ENCODE peak calls at places on chromosomes 1 and 21, in ten cellular contexts. One of them, this sample, is unnamed. For H3K4me1, the result is how much of the 10 kb centered on the place peaks cover.

GRCh38 chr1:11961230-11961629 is 19.0 kb upstream of the MFN2 start:
- DNase-seq in CD4-positive, CD25-positive, alpha-beta regulatory T cell: no peak
- DNase-seq in naive thymus-derived CD4-positive, alpha-beta T cell: no peak
- DNase-seq in mucosa of descending colon: no peak
- DNase-seq in heart left ventricle: no peak
- DNase-seq in upper lobe of right lung: no peak
- DNase-seq in psoas muscle: no peak
- DNase-seq in Panc1: no peak
- DNase-seq in astrocyte: no peak
- DNase-seq in lung: no peak
- DNase-seq in this sample: no peak

GRCh38 chr1:42368096-42368795 is 12.3 kb upstream of the RIMKLA start:
- DNase-seq in naive thymus-derived CD4-positive, alpha-beta T cell: no peak
- DNase-seq in lung: no peak
- DNase-seq in upper lobe of right lung: no peak
- DNase-seq in astrocyte: no peak
- DNase-seq in heart left ventricle: no peak
- DNase-seq in Panc1: no peak
- DNase-seq in CD4-positive, CD25-positive, alpha-beta regulatory T cell: no peak
- DNase-seq in psoas muscle: no peak
- DNase-seq in mucosa of descending colon: no peak
- DNase-seq in this sample: no peak

GRCh38 chr1:9269721-9270120 is 23.0 kb upstream of the SPSB1 start:
- DNase-seq in Panc1: no peak
- DNase-seq in lung: no peak
- DNase-seq in CD4-positive, CD25-positive, alpha-beta regulatory T cell: no peak
- DNase-seq in heart left ventricle: no peak
- DNase-seq in upper lobe of right lung: peak
- DNase-seq in mucosa of descending colon: no peak
- DNase-seq in naive thymus-derived CD4-positive, alpha-beta T cell: no peak
- DNase-seq in astrocyte: no peak
- DNase-seq in psoas muscle: peak
- DNase-seq in this sample: no peak

GRCh38 chr1:58664881-58665280 is 35.0 kb downstream of the MYSM1 start:
- DNase-seq in lung: no peak
- DNase-seq in psoas muscle: no peak
- DNase-seq in CD4-positive, CD25-positive, alpha-beta regulatory T cell: no peak
- DNase-seq in upper lobe of right lung: no peak
- DNase-seq in naive thymus-derived CD4-positive, alpha-beta T cell: no peak
- DNase-seq in Panc1: no peak
- DNase-seq in heart left ventricle: no peak
- DNase-seq in astrocyte: no peak
- DNase-seq in mucosa of descending colon: no peak
- DNase-seq in this sample: no peak

GRCh38 chr1:2597441-2598328 is 11.1 kb downstream of the PRXL2B start:
- DNase-seq in upper lobe of right lung: peak
- DNase-seq in psoas muscle: no peak
- DNase-seq in lung: no peak
- DNase-seq in naive thymus-derived CD4-positive, alpha-beta T cell: no peak
- DNase-seq in heart left ventricle: peak
- DNase-seq in astrocyte: no peak
- DNase-seq in Panc1: no peak
- DNase-seq in mucosa of descending colon: peak
- DNase-seq in CD4-positive, CD25-positive, alpha-beta regulatory T cell: no peak
- DNase-seq in this sample: no peak

GRCh38 chr21:25573409-25574206 is 33.7 kb downstream of the MRPL39 start:
- DNase-seq in naive thymus-derived CD4-positive, alpha-beta T cell: peak
- DNase-seq in psoas muscle: no peak
- DNase-seq in mucosa of descending colon: no peak
- DNase-seq in lung: no peak
- DNase-seq in upper lobe of right lung: no peak
- DNase-seq in astrocyte: peak
- DNase-seq in Panc1: peak
- DNase-seq in heart left ventricle: no peak
- DNase-seq in CD4-positive, CD25-positive, alpha-beta regulatory T cell: peak
- DNase-seq in this sample: peak

GRCh38 chr1:117586747-117587478 is 18.9 kb upstream of the TENT5C start:
- DNase-seq in astrocyte: no peak
- DNase-seq in lung: no peak
- DNase-seq in Panc1: no peak
- DNase-seq in psoas muscle: no peak
- DNase-seq in heart left ventricle: no peak
- DNase-seq in naive thymus-derived CD4-positive, alpha-beta T cell: no peak
- DNase-seq in mucosa of descending colon: no peak
- DNase-seq in CD4-positive, CD25-positive, alpha-beta regulatory T cell: no peak
- DNase-seq in upper lobe of right lung: peak
- DNase-seq in this sample: no peak

GRCh38 chr1:116360435-116361173 is 12.4 kb upstream of the ATP1A1 start:
- DNase-seq in mucosa of descending colon: no peak
- DNase-seq in psoas muscle: no peak
- DNase-seq in naive thymus-derived CD4-positive, alpha-beta T cell: peak
- DNase-seq in Panc1: no peak
- DNase-seq in CD4-positive, CD25-positive, alpha-beta regulatory T cell: peak
- DNase-seq in lung: no peak
- DNase-seq in upper lobe of right lung: no peak
- DNase-seq in heart left ventricle: no peak
- DNase-seq in astrocyte: no peak
- DNase-seq in this sample: no peak

GRCh38 chr1:218772575-218772974 is 401.1 kb upstream of the LYPLAL1 start:
- DNase-seq in naive thymus-derived CD4-positive, alpha-beta T cell: no peak
- DNase-seq in psoas muscle: no peak
- DNase-seq in upper lobe of right lung: no peak
- DNase-seq in astrocyte: peak
- DNase-seq in Panc1: no peak
- DNase-seq in heart left ventricle: no peak
- DNase-seq in mucosa of descending colon: no peak
- DNase-seq in lung: no peak
- DNase-seq in CD4-positive, CD25-positive, alpha-beta regulatory T cell: no peak
- DNase-seq in this sample: no peak

GRCh38 chr1:153113416-153113815 is at the start of gene SPRR2F:
- DNase-seq in CD4-positive, CD25-positive, alpha-beta regulatory T cell: no peak
- DNase-seq in naive thymus-derived CD4-positive, alpha-beta T cell: no peak
- DNase-seq in Panc1: no peak
- DNase-seq in upper lobe of right lung: no peak
- DNase-seq in mucosa of descending colon: no peak
- DNase-seq in lung: no peak
- DNase-seq in heart left ventricle: no peak
- DNase-seq in psoas muscle: no peak
- DNase-seq in astrocyte: no peak
- DNase-seq in this sample: no peak

GRCh38 chr1:40341509-40342380 is 24.7 kb upstream of the COL9A2 start:
- DNase-seq in upper lobe of right lung: no peak
- DNase-seq in naive thymus-derived CD4-positive, alpha-beta T cell: no peak
- DNase-seq in lung: no peak
- DNase-seq in psoas muscle: no peak
- DNase-seq in mucosa of descending colon: no peak
- DNase-seq in Panc1: no peak
- DNase-seq in heart left ventricle: no peak
- DNase-seq in astrocyte: no peak
- DNase-seq in CD4-positive, CD25-positive, alpha-beta regulatory T cell: peak
- DNase-seq in this sample: no peak

GRCh38 chr1:119159963-119160362 is 19.5 kb upstream of the WARS2 start:
- DNase-seq in astrocyte: no peak
- DNase-seq in Panc1: no peak
- DNase-seq in naive thymus-derived CD4-positive, alpha-beta T cell: no peak
- DNase-seq in heart left ventricle: no peak
- DNase-seq in mucosa of descending colon: no peak
- DNase-seq in upper lobe of right lung: no peak
- DNase-seq in lung: no peak
- DNase-seq in psoas muscle: no peak
- DNase-seq in CD4-positive, CD25-positive, alpha-beta regulatory T cell: no peak
- DNase-seq in this sample: no peak

GRCh38 chr1:212727386-212728181 is 27.9 kb upstream of the BATF3 start:
- DNase-seq in psoas muscle: no peak
- DNase-seq in Panc1: no peak
- DNase-seq in heart left ventricle: no peak
- DNase-seq in lung: no peak
- DNase-seq in mucosa of descending colon: no peak
- DNase-seq in upper lobe of right lung: no peak
- DNase-seq in naive thymus-derived CD4-positive, alpha-beta T cell: no peak
- DNase-seq in CD4-positive, CD25-positive, alpha-beta regulatory T cell: no peak
- DNase-seq in astrocyte: peak
- DNase-seq in this sample: no peak

GRCh38 chr21:39204134-39204533 is 20.9 kb upstream of the PSMG1 start:
- DNase-seq in naive thymus-derived CD4-positive, alpha-beta T cell: no peak
- DNase-seq in heart left ventricle: no peak
- DNase-seq in Panc1: no peak
- DNase-seq in CD4-positive, CD25-positive, alpha-beta regulatory T cell: no peak
- DNase-seq in psoas muscle: no peak
- DNase-seq in mucosa of descending colon: no peak
- DNase-seq in lung: no peak
- DNase-seq in upper lobe of right lung: no peak
- DNase-seq in astrocyte: no peak
- DNase-seq in this sample: no peak

GRCh38 chr1:21687081-21687529 is 17.9 kb upstream of the RAP1GAP start:
- DNase-seq in psoas muscle: no peak
- DNase-seq in heart left ventricle: no peak
- DNase-seq in CD4-positive, CD25-positive, alpha-beta regulatory T cell: no peak
- DNase-seq in astrocyte: peak
- DNase-seq in lung: no peak
- DNase-seq in upper lobe of right lung: no peak
- DNase-seq in mucosa of descending colon: no peak
- DNase-seq in Panc1: no peak
- DNase-seq in naive thymus-derived CD4-positive, alpha-beta T cell: no peak
- DNase-seq in this sample: no peak

GRCh38 chr1:21689531-21690165 is 20.5 kb upstream of the RAP1GAP start:
- DNase-seq in Panc1: no peak
- DNase-seq in upper lobe of right lung: no peak
- DNase-seq in astrocyte: peak
- DNase-seq in CD4-positive, CD25-positive, alpha-beta regulatory T cell: no peak
- DNase-seq in heart left ventricle: no peak
- DNase-seq in psoas muscle: no peak
- DNase-seq in mucosa of descending colon: no peak
- DNase-seq in lung: no peak
- DNase-seq in naive thymus-derived CD4-positive, alpha-beta T cell: no peak
- DNase-seq in this sample: no peak

GRCh38 chr1:21693732-21694131 is 24.6 kb upstream of the RAP1GAP start:
- DNase-seq in CD4-positive, CD25-positive, alpha-beta regulatory T cell: no peak
- DNase-seq in upper lobe of right lung: no peak
- DNase-seq in astrocyte: no peak
- DNase-seq in Panc1: no peak
- DNase-seq in psoas muscle: no peak
- DNase-seq in lung: no peak
- DNase-seq in mucosa of descending colon: no peak
- DNase-seq in heart left ventricle: no peak
- DNase-seq in naive thymus-derived CD4-positive, alpha-beta T cell: no peak
- DNase-seq in this sample: no peak

GRCh38 chr1:21696931-21697330 is 27.8 kb upstream of the RAP1GAP start:
- DNase-seq in Panc1: no peak
- DNase-seq in psoas muscle: no peak
- DNase-seq in naive thymus-derived CD4-positive, alpha-beta T cell: no peak
- DNase-seq in lung: no peak
- DNase-seq in astrocyte: peak
- DNase-seq in upper lobe of right lung: no peak
- DNase-seq in mucosa of descending colon: no peak
- DNase-seq in CD4-positive, CD25-positive, alpha-beta regulatory T cell: no peak
- DNase-seq in heart left ventricle: no peak
- DNase-seq in this sample: no peak

GRCh38 chr1:21691739-21692138 is 22.6 kb upstream of the RAP1GAP start:
- DNase-seq in Panc1: no peak
- DNase-seq in psoas muscle: no peak
- DNase-seq in naive thymus-derived CD4-positive, alpha-beta T cell: no peak
- DNase-seq in lung: no peak
- DNase-seq in heart left ventricle: no peak
- DNase-seq in CD4-positive, CD25-positive, alpha-beta regulatory T cell: no peak
- DNase-seq in mucosa of descending colon: no peak
- DNase-seq in astrocyte: no peak
- DNase-seq in upper lobe of right lung: no peak
- DNase-seq in this sample: no peak
- H3K4me1 ChIP-seq in Panc1: under half
- H3K4me1 ChIP-seq in psoas muscle: under half
- H3K4me1 ChIP-seq in naive thymus-derived CD4-positive, alpha-beta T cell: under half
- H3K4me1 ChIP-seq in lung: under half
- H3K4me1 ChIP-seq in heart left ventricle: under half
- H3K4me1 ChIP-seq in CD4-positive, CD25-positive, alpha-beta regulatory T cell: under half
- H3K4me1 ChIP-seq in mucosa of descending colon: under half
- H3K4me1 ChIP-seq in astrocyte: under half
- H3K4me1 ChIP-seq in upper lobe of right lung: under half
- H3K4me1 ChIP-seq in this sample: under half

GRCh38 chr21:36518883-36519492 is 39.1 kb upstream of the CLDN14 start:
- DNase-seq in lung: no peak
- DNase-seq in upper lobe of right lung: no peak
- DNase-seq in Panc1: no peak
- DNase-seq in naive thymus-derived CD4-positive, alpha-beta T cell: no peak
- DNase-seq in psoas muscle: no peak
- DNase-seq in astrocyte: no peak
- DNase-seq in CD4-positive, CD25-positive, alpha-beta regulatory T cell: no peak
- DNase-seq in mucosa of descending colon: no peak
- DNase-seq in heart left ventricle: no peak
- DNase-seq in this sample: no peak
- H3K4me3 ChIP-seq in lung: no peak
- H3K4me3 ChIP-seq in upper lobe of right lung: no peak
- H3K4me3 ChIP-seq in Panc1: no peak
- H3K4me3 ChIP-seq in naive thymus-derived CD4-positive, alpha-beta T cell: no peak
- H3K4me3 ChIP-seq in psoas muscle: no peak
- H3K4me3 ChIP-seq in astrocyte: no peak
- H3K4me3 ChIP-seq in CD4-positive, CD25-positive, alpha-beta regulatory T cell: no peak
- H3K4me3 ChIP-seq in mucosa of descending colon: no peak
- H3K4me3 ChIP-seq in heart left ventricle: no peak
- H3K4me3 ChIP-seq in this sample: no peak

DNA sequence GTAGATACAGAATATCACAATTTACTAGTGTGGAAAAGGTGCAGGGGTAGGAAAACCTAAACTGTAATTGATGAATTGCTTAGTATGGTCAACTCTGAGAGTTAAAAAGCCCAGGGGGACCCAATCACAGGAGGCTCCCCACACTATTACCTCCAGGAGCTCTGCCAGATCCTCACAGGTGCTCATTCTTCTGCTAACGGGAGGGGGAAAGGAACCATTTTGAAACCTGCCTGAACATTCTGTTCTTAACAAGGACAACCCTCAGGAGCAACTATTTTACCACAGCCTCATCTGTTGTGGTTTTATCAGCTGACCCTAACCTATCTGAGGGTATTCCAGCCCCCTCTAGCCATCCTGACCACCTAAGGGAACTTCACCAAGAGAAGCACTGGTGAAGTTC is 19.1 kb downstream of the PDIK1L start:
- DNase-seq in astrocyte: no peak
- DNase-seq in psoas muscle: no peak
- DNase-seq in CD4-positive, CD25-positive, alpha-beta regulatory T cell: no peak
- DNase-seq in mucosa of descending colon: no peak
- DNase-seq in lung: no peak
- DNase-seq in heart left ventricle: no peak
- DNase-seq in upper lobe of right lung: no peak
- DNase-seq in naive thymus-derived CD4-positive, alpha-beta T cell: no peak
- DNase-seq in Panc1: no peak
- DNase-seq in this sample: no peak
- H3K4me1 ChIP-seq in astrocyte: under half
- H3K4me1 ChIP-seq in psoas muscle: under half
- H3K4me1 ChIP-seq in CD4-positive, CD25-positive, alpha-beta regulatory T cell: under half
- H3K4me1 ChIP-seq in mucosa of descending colon: under half
- H3K4me1 ChIP-seq in lung: under half
- H3K4me1 ChIP-seq in heart left ventricle: under half
- H3K4me1 ChIP-seq in upper lobe of right lung: under half
- H3K4me1 ChIP-seq in naive thymus-derived CD4-positive, alpha-beta T cell: under half
- H3K4me1 ChIP-seq in Panc1: under half
- H3K4me1 ChIP-seq in this sample: under half

DNA sequence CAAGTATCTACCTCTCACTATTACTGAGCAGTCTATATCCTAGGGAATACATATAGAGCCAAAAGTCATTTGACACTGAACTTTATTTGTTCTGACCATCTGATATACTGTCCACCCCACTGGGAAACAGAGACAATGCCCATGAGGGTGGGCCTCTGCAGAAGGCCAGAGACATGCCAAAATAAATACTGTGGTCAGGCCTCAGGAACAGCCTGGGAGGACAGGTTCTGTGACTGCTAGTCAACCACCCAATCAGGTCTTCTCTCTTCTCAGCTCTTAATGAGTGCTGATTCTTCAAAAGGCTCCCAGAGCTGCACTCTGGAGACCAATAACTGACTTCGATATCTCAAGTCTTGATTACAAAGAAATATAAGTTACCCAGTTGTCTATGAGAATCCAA is 5.5 kb upstream of the ANKRD35 start:
- DNase-seq in mucosa of descending colon: no peak
- DNase-seq in lung: no peak
- DNase-seq in heart left ventricle: no peak
- DNase-seq in upper lobe of right lung: no peak
- DNase-seq in CD4-positive, CD25-positive, alpha-beta regulatory T cell: no peak
- DNase-seq in astrocyte: peak
- DNase-seq in psoas muscle: no peak
- DNase-seq in Panc1: no peak
- DNase-seq in naive thymus-derived CD4-positive, alpha-beta T cell: no peak
- DNase-seq in this sample: no peak
- H3K4me3 ChIP-seq in mucosa of descending colon: no peak
- H3K4me3 ChIP-seq in lung: no peak
- H3K4me3 ChIP-seq in heart left ventricle: no peak
- H3K4me3 ChIP-seq in upper lobe of right lung: no peak
- H3K4me3 ChIP-seq in CD4-positive, CD25-positive, alpha-beta regulatory T cell: no peak
- H3K4me3 ChIP-seq in astrocyte: no peak
- H3K4me3 ChIP-seq in psoas muscle: no peak
- H3K4me3 ChIP-seq in Panc1: no peak
- H3K4me3 ChIP-seq in naive thymus-derived CD4-positive, alpha-beta T cell: no peak
- H3K4me3 ChIP-seq in this sample: no peak

This sample was measured in effector memory CD4-positive, alpha-beta T cell.